ENCODE peak calls at places on chromosomes 16 and 17, in four cellular contexts. Q is K562, Z is GM23338, F is H1. H is an unnamed sample.

GRCh38 chr16:71610936-71611871 is 14.8 kb upstream of the MARVELD3 start:
- DNase-seq in Q (peak), Z (peak), F (peak), H (peak)

GRCh38 chr17:42818379-42818778 is 5.7 kb downstream of the BECN1 start:
- DNase-seq in Q (no peak), Z (no peak), F (no peak), H (no peak)

GRCh38 chr16:85663891-85664321 is 24.8 kb downstream of the GINS2 start:
- DNase-seq in Q (no peak), Z (no peak), F (no peak), H (no peak)

GRCh38 chr16:31423801-31424200 is 4.4 kb downstream of the COX6A2 start:
- DNase-seq in Q (no peak), Z (no peak), F (no peak), H (no peak)

GRCh38 chr17:30249460-30249859 is 14.0 kb upstream of the SLC6A4 start:
- DNase-seq in Q (no peak), Z (no peak), F (no peak), H (no peak)

GRCh38 chr17:21160401-21160800 is 33.6 kb downstream of the DHRS7B start:
- DNase-seq in Q (no peak), Z (no peak), F (no peak), H (no peak)

GRCh38 chr16:3591436-3591803 is 14.2 kb upstream of the NLRC3 start:
- DNase-seq in Q (no peak), Z (no peak), F (no peak), H (no peak)

GRCh38 chr16:83015871-83016270 is 389.1 kb downstream of the CDH13 start:
- DNase-seq in Q (no peak), Z (no peak), F (no peak), H (no peak)

GRCh38 chr16:51326131-51326856 is 175.2 kb upstream of the SALL1 start:
- DNase-seq in Q (peak), Z (no peak), F (no peak), H (no peak)

GRCh38 chr17:81821603-81822311 is 11.3 kb downstream of the MCRIP1 start:
- DNase-seq in Q (peak), Z (peak), F (no peak), H (no peak)

GRCh38 chr17:60354223-60354622 is 37.7 kb downstream of the USP32 start:
- DNase-seq in Q (no peak), Z (no peak), F (no peak), H (no peak)

GRCh38 chr17:48647103-48647963 is 21.2 kb upstream of the HOXB9 start:
- DNase-seq in Q (no peak), Z (peak), F (no peak), H (no peak)

GRCh38 chr17:20008242-20009051 is 712 bp upstream of the SPECC1 start:
- DNase-seq in Q (peak), Z (peak), F (no peak), H (no peak)

GRCh38 chr16:60329110-60329509 is 1595.0 kb upstream of the GOT2 start:
- DNase-seq in Q (no peak), Z (no peak), F (no peak), H (no peak)

GRCh38 chr17:40951011-40951622 is 13.7 kb upstream of the KRT23 start:
- DNase-seq in Q (no peak), Z (no peak), F (no peak), H (no peak)

GRCh38 chr17:40945414-40945813 is 8.0 kb upstream of the KRT23 start:
- DNase-seq in Q (no peak), Z (no peak), F (no peak), H (no peak)

GRCh38 chr17:40950176-40950575 is 12.7 kb upstream of the KRT23 start:
- DNase-seq in Q (no peak), Z (no peak), F (no peak), H (no peak)

GRCh38 chr17:40949406-40949805 is 12.0 kb upstream of the KRT23 start:
- DNase-seq in Q (no peak), Z (no peak), F (no peak), H (no peak)

DNA sequence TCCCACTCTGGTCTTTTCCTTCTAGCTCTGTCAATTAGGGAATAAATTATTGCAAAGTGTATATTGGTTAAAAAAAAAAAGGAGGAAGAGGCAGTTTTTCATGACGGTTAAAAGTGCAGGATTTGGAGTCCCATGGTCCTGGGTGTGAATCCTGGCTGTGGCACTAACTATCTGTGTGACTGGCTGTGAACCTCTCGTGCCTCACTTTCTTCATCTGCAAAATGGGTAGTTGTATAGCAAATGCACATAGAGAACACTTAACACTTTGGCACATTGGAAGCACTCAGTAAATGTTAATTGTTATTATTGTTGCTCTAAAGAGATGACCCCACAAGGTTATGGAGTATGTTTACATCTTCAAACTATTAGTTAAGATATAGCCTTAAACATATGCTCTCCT is 10.5 kb upstream of the KRT23 start:
- DNase-seq in Q (no peak), Z (no peak), F (no peak), H (no peak)
- TF ChIP-seq CREB1 in Q (no peak), Z (no peak), F (no peak), H (no peak)

DNA sequence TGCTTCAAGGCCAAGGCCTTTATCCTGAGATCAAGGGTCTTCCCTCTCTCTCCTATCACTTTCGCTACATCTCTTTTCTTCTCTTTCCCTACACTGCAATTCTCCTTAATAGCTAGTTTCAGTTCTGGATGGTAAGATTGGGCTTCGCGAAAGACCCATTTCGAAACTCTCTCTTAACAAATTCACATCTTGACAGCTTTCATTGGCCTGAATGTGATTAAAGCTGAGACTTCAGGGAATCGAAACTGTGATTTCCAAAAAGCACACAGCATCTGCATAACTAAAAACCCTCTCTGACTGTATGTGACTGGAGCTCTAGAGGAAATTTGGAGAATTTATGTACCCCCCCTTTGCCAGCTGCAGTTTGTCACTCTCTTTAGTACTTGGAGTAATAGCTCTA is 105.2 kb upstream of the FAM20A start:
- DNase-seq in Q (no peak), Z (no peak), F (no peak), H (no peak)
- TF ChIP-seq CREB1 in Q (no peak), Z (no peak), F (no peak), H (no peak)

DNA sequence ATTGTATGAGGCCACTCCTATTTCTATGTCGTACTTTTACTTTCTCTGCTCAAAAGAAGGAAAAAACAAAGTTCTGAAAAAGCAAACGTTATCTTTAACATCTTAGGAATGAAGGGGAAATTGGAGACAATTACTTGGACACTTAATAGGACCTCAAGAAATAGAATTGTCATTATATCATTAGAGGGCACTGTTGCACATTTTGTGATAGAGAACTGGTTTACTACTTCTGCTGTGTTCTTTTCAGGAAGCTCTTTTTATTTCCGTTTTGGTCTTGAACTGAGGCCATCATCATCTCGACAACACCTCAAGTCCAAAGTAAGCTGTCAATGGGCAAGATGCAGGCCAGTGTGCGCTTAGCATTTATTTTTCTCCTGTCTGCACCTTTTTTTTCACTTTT is 14.6 kb downstream of the COG4 start:
- DNase-seq in Q (no peak), Z (no peak), F (no peak), H (no peak)
- TF ChIP-seq CREB1 in Q (no peak), Z (no peak), F (no peak), H (no peak)

GRCh38 chr16:66300501-66300900 is 66.0 kb upstream of the CDH5 start:
- DNase-seq in Q (no peak), Z (no peak), F (no peak), H (no peak)
- TF ChIP-seq CREB1 in Q (no peak), Z (no peak), F (no peak), H (no peak)

GRCh38 chr17:43938838-43939182 is 3.5 kb downstream of the PPY start:
- DNase-seq in Q (no peak), Z (no peak), F (no peak), H (no peak)

GRCh38 chr17:43942286-43942685 is at the start of gene PPY:
- DNase-seq in Q (no peak), Z (no peak), F (no peak), H (no peak)

GRCh38 chr17:43943769-43944418 is 1.6 kb upstream of the PPY start:
- DNase-seq in Q (peak), Z (peak), F (peak), H (peak)

GRCh38 chr17:43939886-43940285 is 2.4 kb downstream of the PPY start:
- DNase-seq in Q (no peak), Z (no peak), F (no peak), H (no peak)

DNA sequence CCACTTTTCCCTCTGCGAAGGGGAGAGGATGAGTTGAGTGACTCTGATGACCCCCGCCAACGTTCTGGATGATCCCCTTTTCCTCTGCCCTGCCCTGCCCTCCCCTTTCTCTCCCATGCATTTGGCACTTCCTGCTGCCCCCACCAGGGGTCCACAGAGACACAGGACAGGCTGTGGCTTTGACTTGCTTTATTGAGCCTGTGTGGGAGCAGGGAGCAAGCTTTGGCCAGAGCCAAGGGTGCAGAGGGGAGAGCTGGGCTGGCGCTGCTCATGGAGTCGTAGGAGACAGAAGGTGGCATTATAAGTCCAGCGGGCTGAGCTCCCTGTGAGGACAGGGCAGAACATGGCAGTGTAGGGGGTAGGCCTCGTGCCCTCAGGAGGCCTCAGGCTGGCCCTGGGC is 1.6 kb downstream of the PPY start:
- DNase-seq in Q (peak), Z (peak), F (no peak), H (no peak)
- TF ChIP-seq CREB1 in Q (no peak), Z (no peak), F (no peak), H (no peak)

H was measured in GM12878.